ENCODE peak calls at places on chromosome 5, in five cellular contexts. V, U, T, E and G are unnamed samples.

GRCh38 chr5:157600252-157600651 is 24.7 kb upstream of the ADAM19 start:
- DNase-seq in V (no peak), T (no peak), E (no peak), U (no peak), G (no peak)

GRCh38 chr5:115424446-115424845 is 120.1 kb downstream of the FEM1C start:
- DNase-seq in E (no peak), V (no peak), T (no peak), U (no peak), G (no peak)

GRCh38 chr5:59007460-59008063 is 424.7 kb downstream of the RAB3C start:
- DNase-seq in V (peak), T (peak), U (no peak), E (peak), G (peak)

GRCh38 chr5:38466444-38467189 is 89.8 kb downstream of the LIFR start:
- DNase-seq in T (peak), E (no peak), U (peak), V (peak), G (peak)

GRCh38 chr5:114789773-114790402 is 379.8 kb downstream of the TRIM36 start:
- DNase-seq in V (peak), T (peak), U (no peak), E (no peak), G (peak)

GRCh38 chr5:115503420-115503819 is 41.2 kb downstream of the FEM1C start:
- DNase-seq in U (no peak), V (no peak), T (no peak), E (no peak), G (no peak)

GRCh38 chr5:131382407-131383395 is 118.8 kb downstream of the CDC42SE2 start:
- DNase-seq in V (peak), E (peak), T (peak), U (no peak), G (peak)

GRCh38 chr5:5387789-5388188 is 34.7 kb upstream of the ICE1 start:
- DNase-seq in U (no peak), T (no peak), V (peak), E (peak), G (no peak)

GRCh38 chr5:169374761-169375160 is 73.8 kb upstream of the SLIT3 start:
- DNase-seq in U (no peak), E (peak), T (no peak), V (peak), G (no peak)

GRCh38 chr5:145811834-145812625 is 23.1 kb downstream of the PRELID2 start:
- DNase-seq in E (peak), V (peak), U (no peak), T (peak), G (peak)

GRCh38 chr5:112914584-112914983 is 7.4 kb downstream of the REEP5 start:
- DNase-seq in E (peak), U (no peak), V (peak), T (no peak), G (peak)

GRCh38 chr5:65480306-65480865 is 1.3 kb downstream of the ADAMTS6 start:
- DNase-seq in T (peak), E (peak), U (no peak), V (peak), G (peak)

GRCh38 chr5:181187500-181188213 is 17.3 kb downstream of the TRIM7 start:
- DNase-seq in E (peak), V (peak), U (peak), T (peak), G (peak)

GRCh38 chr5:66958126-66958983 is 238.2 kb downstream of the CD180 start:
- DNase-seq in U (no peak), V (peak), T (peak), E (peak), G (peak)
- H3K4me3 ChIP-seq in U (peak), V (peak), T (peak), E (peak), G (peak)

DNA sequence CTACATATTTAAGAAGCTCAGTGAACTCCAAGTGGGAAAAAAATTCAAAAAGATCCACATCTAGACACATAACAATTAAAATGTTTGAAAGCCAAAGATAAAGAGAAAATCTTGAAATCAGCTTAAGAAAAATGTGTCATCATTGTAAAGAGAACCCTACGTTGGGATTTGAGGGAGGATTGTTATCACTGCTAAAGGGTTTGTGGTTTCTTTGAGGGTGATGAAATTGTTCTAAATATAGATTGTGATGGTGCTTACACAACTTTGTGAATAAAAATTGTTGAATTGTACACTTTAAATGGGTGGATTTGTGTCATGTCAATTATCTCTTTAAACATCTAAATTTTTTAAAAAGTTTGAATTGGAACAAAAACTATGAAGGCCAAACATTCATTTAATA is 92.2 kb upstream of the ADAMTS19 start:
- DNase-seq in E (peak), V (peak), U (no peak), T (peak), G (peak)
- H3K4me3 ChIP-seq in E (no peak), V (no peak), U (no peak), T (no peak), G (no peak)

GRCh38 chr5:33629999-33630398 is 189.2 kb downstream of the TARS1 start:
- DNase-seq in E (no peak), V (no peak), U (no peak), T (no peak), G (no peak)
- H3K4me3 ChIP-seq in E (no peak), V (no peak), U (no peak), T (no peak), G (no peak)

DNA sequence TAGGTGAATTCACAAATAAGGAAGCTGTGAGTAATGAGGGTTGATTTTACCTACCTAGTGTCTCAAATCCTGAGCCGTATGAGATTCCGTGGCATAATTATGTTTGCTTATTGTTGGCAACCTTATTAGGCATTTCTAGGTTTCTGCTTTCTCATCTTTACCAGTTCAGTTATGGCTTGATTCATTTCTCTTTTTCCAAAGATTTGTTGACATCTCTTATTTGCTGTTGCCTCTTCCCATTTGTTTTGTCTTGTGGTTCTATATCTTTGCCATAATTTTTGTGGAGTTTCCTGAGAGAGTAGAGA is 470 bp downstream of the IL31RA start:
- DNase-seq in U (no peak), E (no peak), T (no peak), V (no peak), G (no peak)
- H3K4me3 ChIP-seq in U (no peak), E (no peak), T (peak), V (peak), G (no peak)

GRCh38 chr5:138352722-138353549 is 451 bp downstream of the KDM3B start:
- DNase-seq in T (peak), E (peak), U (peak), V (peak), G (peak)

GRCh38 chr5:138351056-138351455 is 1.4 kb upstream of the KDM3B start:
- DNase-seq in E (peak), T (peak), V (peak), U (no peak), G (peak)

GRCh38 chr5:138352071-138352721 is at the start of gene KDM3B:
- DNase-seq in E (peak), U (peak), T (peak), V (peak), G (peak)

GRCh38 chr5:138349842-138350635 is 2.4 kb upstream of the KDM3B start:
- DNase-seq in V (peak), U (no peak), T (peak), E (peak), G (peak)

GRCh38 chr5:138351517-138351916 is 968 bp upstream of the KDM3B start:
- DNase-seq in U (no peak), V (no peak), T (no peak), E (no peak), G (peak)
- H3K4me3 ChIP-seq in U (no peak), V (no peak), T (no peak), E (no peak), G (no peak)

GRCh38 chr5:167796636-167797035 is 494.8 kb upstream of the WWC1 start:
- DNase-seq in E (peak), V (no peak), T (no peak), U (no peak), G (no peak)
- H3K4me3 ChIP-seq in E (no peak), V (no peak), T (no peak), U (no peak), G (no peak)

GRCh38 chr5:32163785-32164184 is 10.3 kb downstream of the GOLPH3 start:
- DNase-seq in E (no peak), U (no peak), T (no peak), V (no peak), G (no peak)
- H3K4me3 ChIP-seq in E (no peak), U (no peak), T (no peak), V (no peak), G (no peak)

DNA sequence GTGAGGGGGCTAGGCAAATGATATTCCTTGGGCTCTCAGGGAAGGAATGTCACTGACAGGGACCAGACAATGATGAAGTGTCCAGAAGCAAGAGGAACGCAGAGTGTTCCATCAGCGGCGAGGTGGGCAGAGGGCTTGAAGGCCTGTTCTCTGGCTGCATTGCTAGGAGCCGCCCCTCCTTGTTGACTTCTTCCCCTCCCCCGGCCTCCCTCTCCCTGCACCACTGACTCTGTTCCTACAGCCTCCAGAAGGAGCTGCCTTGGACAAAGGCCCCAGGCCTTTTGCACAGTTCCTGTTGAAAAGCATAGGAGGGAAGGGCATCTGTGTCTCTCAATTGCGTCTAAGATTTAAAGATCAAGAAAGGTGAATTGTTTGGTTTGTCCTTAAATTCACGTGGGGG is 12.4 kb downstream of the TLX3 start:
- DNase-seq in U (no peak), T (no peak), V (no peak), E (no peak), G (no peak)
- H3K4me3 ChIP-seq in U (no peak), T (no peak), V (no peak), E (no peak), G (no peak)